ENCODE peak calls at places on chromosomes 6 and 20, in ten cellular contexts. One of them, this sample, is unnamed.

GRCh38 chr20:10447028-10447427 is 11.9 kb downstream of the SLX4IP start:
- DNase-seq in HEK293T: peak
- DNase-seq in HS-5: no peak
- DNase-seq in activated naive CD4-positive, alpha-beta T cell treated with anti-CD3 and anti-CD28 coated beads, Interleukin-2, amount 50 U/mL, for 16 hours: peak
- DNase-seq in WTC11: no peak
- DNase-seq in left ventricle myocardium inferior: no peak
- DNase-seq in stimulated activated naive CD8-positive, alpha-beta T cell treated with anti-CD3 and anti-CD28 coated beads, Interleukin-15, amount 100 ng/mL, for 72 hours: peak
- DNase-seq in mesenchymal stem cell: peak
- DNase-seq in ecto neural progenitor cell: no peak
- DNase-seq in H7: no peak
- DNase-seq in this sample: peak

GRCh38 chr20:50551288-50551687 is 41.1 kb downstream of the PTPN1 start:
- DNase-seq in HEK293T: no peak
- DNase-seq in HS-5: no peak
- DNase-seq in activated naive CD4-positive, alpha-beta T cell treated with anti-CD3 and anti-CD28 coated beads, Interleukin-2, amount 50 U/mL, for 16 hours: no peak
- DNase-seq in WTC11: no peak
- DNase-seq in left ventricle myocardium inferior: no peak
- DNase-seq in stimulated activated naive CD8-positive, alpha-beta T cell treated with anti-CD3 and anti-CD28 coated beads, Interleukin-15, amount 100 ng/mL, for 72 hours: peak
- DNase-seq in mesenchymal stem cell: no peak
- DNase-seq in ecto neural progenitor cell: no peak
- DNase-seq in H7: no peak
- DNase-seq in this sample: no peak

GRCh38 chr6:6588924-6589696 is 590 bp downstream of the LY86 start:
- DNase-seq in HEK293T: no peak
- DNase-seq in HS-5: no peak
- DNase-seq in activated naive CD4-positive, alpha-beta T cell treated with anti-CD3 and anti-CD28 coated beads, Interleukin-2, amount 50 U/mL, for 16 hours: no peak
- DNase-seq in WTC11: no peak
- DNase-seq in left ventricle myocardium inferior: no peak
- DNase-seq in stimulated activated naive CD8-positive, alpha-beta T cell treated with anti-CD3 and anti-CD28 coated beads, Interleukin-15, amount 100 ng/mL, for 72 hours: no peak
- DNase-seq in mesenchymal stem cell: no peak
- DNase-seq in ecto neural progenitor cell: no peak
- DNase-seq in H7: no peak
- DNase-seq in this sample: peak

GRCh38 chr6:3108746-3109414 is 9.6 kb upstream of the BPHL start:
- DNase-seq in HEK293T: no peak
- DNase-seq in HS-5: no peak
- DNase-seq in activated naive CD4-positive, alpha-beta T cell treated with anti-CD3 and anti-CD28 coated beads, Interleukin-2, amount 50 U/mL, for 16 hours: no peak
- DNase-seq in WTC11: no peak
- DNase-seq in left ventricle myocardium inferior: no peak
- DNase-seq in stimulated activated naive CD8-positive, alpha-beta T cell treated with anti-CD3 and anti-CD28 coated beads, Interleukin-15, amount 100 ng/mL, for 72 hours: no peak
- DNase-seq in mesenchymal stem cell: no peak
- DNase-seq in ecto neural progenitor cell: no peak
- DNase-seq in H7: no peak
- DNase-seq in this sample: no peak

GRCh38 chr6:8549381-8549780 is 114.0 kb upstream of the SLC35B3 start:
- DNase-seq in HEK293T: no peak
- DNase-seq in HS-5: no peak
- DNase-seq in activated naive CD4-positive, alpha-beta T cell treated with anti-CD3 and anti-CD28 coated beads, Interleukin-2, amount 50 U/mL, for 16 hours: no peak
- DNase-seq in WTC11: no peak
- DNase-seq in left ventricle myocardium inferior: no peak
- DNase-seq in stimulated activated naive CD8-positive, alpha-beta T cell treated with anti-CD3 and anti-CD28 coated beads, Interleukin-15, amount 100 ng/mL, for 72 hours: no peak
- DNase-seq in mesenchymal stem cell: no peak
- DNase-seq in ecto neural progenitor cell: no peak
- DNase-seq in H7: no peak
- DNase-seq in this sample: no peak

GRCh38 chr20:44911264-44911921 is 1.5 kb downstream of the PABPC1L start:
- DNase-seq in HEK293T: peak
- DNase-seq in HS-5: no peak
- DNase-seq in activated naive CD4-positive, alpha-beta T cell treated with anti-CD3 and anti-CD28 coated beads, Interleukin-2, amount 50 U/mL, for 16 hours: peak
- DNase-seq in WTC11: peak
- DNase-seq in left ventricle myocardium inferior: no peak
- DNase-seq in stimulated activated naive CD8-positive, alpha-beta T cell treated with anti-CD3 and anti-CD28 coated beads, Interleukin-15, amount 100 ng/mL, for 72 hours: peak
- DNase-seq in mesenchymal stem cell: peak
- DNase-seq in ecto neural progenitor cell: peak
- DNase-seq in H7: peak
- DNase-seq in this sample: peak

GRCh38 chr6:26363882-26364825 is 844 bp upstream of the BTN3A2 start:
- DNase-seq in HEK293T: no peak
- DNase-seq in HS-5: no peak
- DNase-seq in activated naive CD4-positive, alpha-beta T cell treated with anti-CD3 and anti-CD28 coated beads, Interleukin-2, amount 50 U/mL, for 16 hours: no peak
- DNase-seq in WTC11: no peak
- DNase-seq in left ventricle myocardium inferior: no peak
- DNase-seq in stimulated activated naive CD8-positive, alpha-beta T cell treated with anti-CD3 and anti-CD28 coated beads, Interleukin-15, amount 100 ng/mL, for 72 hours: no peak
- DNase-seq in mesenchymal stem cell: peak
- DNase-seq in ecto neural progenitor cell: no peak
- DNase-seq in H7: no peak
- DNase-seq in this sample: peak

GRCh38 chr6:28948782-28949486 is 25.1 kb upstream of the TRIM27 start:
- DNase-seq in HEK293T: no peak
- DNase-seq in HS-5: no peak
- DNase-seq in activated naive CD4-positive, alpha-beta T cell treated with anti-CD3 and anti-CD28 coated beads, Interleukin-2, amount 50 U/mL, for 16 hours: no peak
- DNase-seq in WTC11: no peak
- DNase-seq in left ventricle myocardium inferior: no peak
- DNase-seq in stimulated activated naive CD8-positive, alpha-beta T cell treated with anti-CD3 and anti-CD28 coated beads, Interleukin-15, amount 100 ng/mL, for 72 hours: no peak
- DNase-seq in mesenchymal stem cell: no peak
- DNase-seq in ecto neural progenitor cell: no peak
- DNase-seq in H7: no peak
- DNase-seq in this sample: no peak

GRCh38 chr6:1762203-1762602 is 152.5 kb downstream of the FOXC1 start:
- DNase-seq in HEK293T: no peak
- DNase-seq in HS-5: no peak
- DNase-seq in activated naive CD4-positive, alpha-beta T cell treated with anti-CD3 and anti-CD28 coated beads, Interleukin-2, amount 50 U/mL, for 16 hours: no peak
- DNase-seq in WTC11: no peak
- DNase-seq in left ventricle myocardium inferior: no peak
- DNase-seq in stimulated activated naive CD8-positive, alpha-beta T cell treated with anti-CD3 and anti-CD28 coated beads, Interleukin-15, amount 100 ng/mL, for 72 hours: no peak
- DNase-seq in mesenchymal stem cell: no peak
- DNase-seq in ecto neural progenitor cell: no peak
- DNase-seq in H7: no peak
- DNase-seq in this sample: no peak

GRCh38 chr6:85496856-85497255 is 47.0 kb downstream of the NT5E start:
- DNase-seq in HEK293T: no peak
- DNase-seq in HS-5: no peak
- DNase-seq in activated naive CD4-positive, alpha-beta T cell treated with anti-CD3 and anti-CD28 coated beads, Interleukin-2, amount 50 U/mL, for 16 hours: no peak
- DNase-seq in WTC11: no peak
- DNase-seq in left ventricle myocardium inferior: no peak
- DNase-seq in stimulated activated naive CD8-positive, alpha-beta T cell treated with anti-CD3 and anti-CD28 coated beads, Interleukin-15, amount 100 ng/mL, for 72 hours: no peak
- DNase-seq in mesenchymal stem cell: no peak
- DNase-seq in ecto neural progenitor cell: no peak
- DNase-seq in H7: no peak
- DNase-seq in this sample: peak

GRCh38 chr6:167937301-167937700 is 60.2 kb upstream of the KIF25 start:
- DNase-seq in HEK293T: no peak
- DNase-seq in HS-5: no peak
- DNase-seq in activated naive CD4-positive, alpha-beta T cell treated with anti-CD3 and anti-CD28 coated beads, Interleukin-2, amount 50 U/mL, for 16 hours: no peak
- DNase-seq in WTC11: no peak
- DNase-seq in left ventricle myocardium inferior: no peak
- DNase-seq in stimulated activated naive CD8-positive, alpha-beta T cell treated with anti-CD3 and anti-CD28 coated beads, Interleukin-15, amount 100 ng/mL, for 72 hours: no peak
- DNase-seq in mesenchymal stem cell: no peak
- DNase-seq in ecto neural progenitor cell: no peak
- DNase-seq in H7: no peak
- DNase-seq in this sample: no peak

GRCh38 chr6:166527849-166528248 is 58.6 kb downstream of the RAMACL start:
- DNase-seq in HEK293T: no peak
- DNase-seq in HS-5: no peak
- DNase-seq in activated naive CD4-positive, alpha-beta T cell treated with anti-CD3 and anti-CD28 coated beads, Interleukin-2, amount 50 U/mL, for 16 hours: no peak
- DNase-seq in WTC11: no peak
- DNase-seq in left ventricle myocardium inferior: no peak
- DNase-seq in stimulated activated naive CD8-positive, alpha-beta T cell treated with anti-CD3 and anti-CD28 coated beads, Interleukin-15, amount 100 ng/mL, for 72 hours: no peak
- DNase-seq in mesenchymal stem cell: no peak
- DNase-seq in ecto neural progenitor cell: no peak
- DNase-seq in H7: no peak
- DNase-seq in this sample: no peak

GRCh38 chr6:144296973-144297372 is 11.8 kb downstream of the UTRN start:
- DNase-seq in HEK293T: no peak
- DNase-seq in HS-5: no peak
- DNase-seq in activated naive CD4-positive, alpha-beta T cell treated with anti-CD3 and anti-CD28 coated beads, Interleukin-2, amount 50 U/mL, for 16 hours: no peak
- DNase-seq in WTC11: no peak
- DNase-seq in left ventricle myocardium inferior: no peak
- DNase-seq in stimulated activated naive CD8-positive, alpha-beta T cell treated with anti-CD3 and anti-CD28 coated beads, Interleukin-15, amount 100 ng/mL, for 72 hours: no peak
- DNase-seq in mesenchymal stem cell: no peak
- DNase-seq in ecto neural progenitor cell: no peak
- DNase-seq in H7: no peak
- DNase-seq in this sample: no peak

GRCh38 chr6:18753071-18753470 is 365.9 kb downstream of the RNF144B start:
- DNase-seq in HEK293T: no peak
- DNase-seq in HS-5: no peak
- DNase-seq in activated naive CD4-positive, alpha-beta T cell treated with anti-CD3 and anti-CD28 coated beads, Interleukin-2, amount 50 U/mL, for 16 hours: no peak
- DNase-seq in WTC11: no peak
- DNase-seq in left ventricle myocardium inferior: no peak
- DNase-seq in stimulated activated naive CD8-positive, alpha-beta T cell treated with anti-CD3 and anti-CD28 coated beads, Interleukin-15, amount 100 ng/mL, for 72 hours: no peak
- DNase-seq in mesenchymal stem cell: no peak
- DNase-seq in ecto neural progenitor cell: no peak
- DNase-seq in H7: no peak
- DNase-seq in this sample: no peak

GRCh38 chr20:24389686-24390085 is 79.7 kb upstream of the SYNDIG1 start:
- DNase-seq in HEK293T: no peak
- DNase-seq in HS-5: no peak
- DNase-seq in activated naive CD4-positive, alpha-beta T cell treated with anti-CD3 and anti-CD28 coated beads, Interleukin-2, amount 50 U/mL, for 16 hours: peak
- DNase-seq in WTC11: no peak
- DNase-seq in left ventricle myocardium inferior: no peak
- DNase-seq in stimulated activated naive CD8-positive, alpha-beta T cell treated with anti-CD3 and anti-CD28 coated beads, Interleukin-15, amount 100 ng/mL, for 72 hours: peak
- DNase-seq in mesenchymal stem cell: no peak
- DNase-seq in ecto neural progenitor cell: no peak
- DNase-seq in H7: no peak
- DNase-seq in this sample: peak

GRCh38 chr6:152124432-152125074 is 317.1 kb downstream of the ESR1 start:
- DNase-seq in HEK293T: peak
- DNase-seq in HS-5: peak
- DNase-seq in activated naive CD4-positive, alpha-beta T cell treated with anti-CD3 and anti-CD28 coated beads, Interleukin-2, amount 50 U/mL, for 16 hours: no peak
- DNase-seq in WTC11: no peak
- DNase-seq in left ventricle myocardium inferior: no peak
- DNase-seq in stimulated activated naive CD8-positive, alpha-beta T cell treated with anti-CD3 and anti-CD28 coated beads, Interleukin-15, amount 100 ng/mL, for 72 hours: no peak
- DNase-seq in mesenchymal stem cell: peak
- DNase-seq in ecto neural progenitor cell: no peak
- DNase-seq in H7: peak
- DNase-seq in this sample: no peak

GRCh38 chr6:18135171-18135570 is 12.7 kb upstream of the NHLRC1 start:
- DNase-seq in HEK293T: no peak
- DNase-seq in HS-5: no peak
- DNase-seq in activated naive CD4-positive, alpha-beta T cell treated with anti-CD3 and anti-CD28 coated beads, Interleukin-2, amount 50 U/mL, for 16 hours: no peak
- DNase-seq in WTC11: no peak
- DNase-seq in left ventricle myocardium inferior: no peak
- DNase-seq in stimulated activated naive CD8-positive, alpha-beta T cell treated with anti-CD3 and anti-CD28 coated beads, Interleukin-15, amount 100 ng/mL, for 72 hours: no peak
- DNase-seq in mesenchymal stem cell: no peak
- DNase-seq in ecto neural progenitor cell: no peak
- DNase-seq in H7: no peak
- DNase-seq in this sample: no peak

GRCh38 chr6:13397359-13398080 is 69.2 kb upstream of the TBC1D7 start:
- DNase-seq in HEK293T: no peak
- DNase-seq in HS-5: no peak
- DNase-seq in activated naive CD4-positive, alpha-beta T cell treated with anti-CD3 and anti-CD28 coated beads, Interleukin-2, amount 50 U/mL, for 16 hours: no peak
- DNase-seq in WTC11: no peak
- DNase-seq in left ventricle myocardium inferior: no peak
- DNase-seq in stimulated activated naive CD8-positive, alpha-beta T cell treated with anti-CD3 and anti-CD28 coated beads, Interleukin-15, amount 100 ng/mL, for 72 hours: no peak
- DNase-seq in mesenchymal stem cell: no peak
- DNase-seq in ecto neural progenitor cell: no peak
- DNase-seq in H7: no peak
- DNase-seq in this sample: no peak

GRCh38 chr6:37308084-37308817 is 45.5 kb upstream of the RNF8 start:
- DNase-seq in HEK293T: peak
- DNase-seq in HS-5: no peak
- DNase-seq in activated naive CD4-positive, alpha-beta T cell treated with anti-CD3 and anti-CD28 coated beads, Interleukin-2, amount 50 U/mL, for 16 hours: no peak
- DNase-seq in WTC11: no peak
- DNase-seq in left ventricle myocardium inferior: no peak
- DNase-seq in stimulated activated naive CD8-positive, alpha-beta T cell treated with anti-CD3 and anti-CD28 coated beads, Interleukin-15, amount 100 ng/mL, for 72 hours: no peak
- DNase-seq in mesenchymal stem cell: peak
- DNase-seq in ecto neural progenitor cell: no peak
- DNase-seq in H7: no peak
- DNase-seq in this sample: no peak

GRCh38 chr6:35469711-35470662 is 1.8 kb downstream of the RPL10A start:
- DNase-seq in HEK293T: no peak
- DNase-seq in HS-5: no peak
- DNase-seq in activated naive CD4-positive, alpha-beta T cell treated with anti-CD3 and anti-CD28 coated beads, Interleukin-2, amount 50 U/mL, for 16 hours: no peak
- DNase-seq in WTC11: no peak
- DNase-seq in left ventricle myocardium inferior: no peak
- DNase-seq in stimulated activated naive CD8-positive, alpha-beta T cell treated with anti-CD3 and anti-CD28 coated beads, Interleukin-15, amount 100 ng/mL, for 72 hours: no peak
- DNase-seq in mesenchymal stem cell: no peak
- DNase-seq in ecto neural progenitor cell: no peak
- DNase-seq in H7: no peak
- DNase-seq in this sample: no peak

GRCh38 chr20:15236812-15237211 is 899.4 kb upstream of the FLRT3 start:
- DNase-seq in HEK293T: peak
- DNase-seq in HS-5: peak
- DNase-seq in activated naive CD4-positive, alpha-beta T cell treated with anti-CD3 and anti-CD28 coated beads, Interleukin-2, amount 50 U/mL, for 16 hours: no peak
- DNase-seq in WTC11: peak
- DNase-seq in left ventricle myocardium inferior: no peak
- DNase-seq in stimulated activated naive CD8-positive, alpha-beta T cell treated with anti-CD3 and anti-CD28 coated beads, Interleukin-15, amount 100 ng/mL, for 72 hours: peak
- DNase-seq in mesenchymal stem cell: peak
- DNase-seq in ecto neural progenitor cell: peak
- DNase-seq in H7: peak
- DNase-seq in this sample: peak

GRCh38 chr6:110491644-110492317 is 15.4 kb upstream of the SLC22A16 start:
- DNase-seq in HEK293T: peak
- DNase-seq in HS-5: no peak
- DNase-seq in activated naive CD4-positive, alpha-beta T cell treated with anti-CD3 and anti-CD28 coated beads, Interleukin-2, amount 50 U/mL, for 16 hours: no peak
- DNase-seq in WTC11: no peak
- DNase-seq in left ventricle myocardium inferior: no peak
- DNase-seq in stimulated activated naive CD8-positive, alpha-beta T cell treated with anti-CD3 and anti-CD28 coated beads, Interleukin-15, amount 100 ng/mL, for 72 hours: no peak
- DNase-seq in mesenchymal stem cell: no peak
- DNase-seq in ecto neural progenitor cell: no peak
- DNase-seq in H7: no peak
- DNase-seq in this sample: no peak

GRCh38 chr6:167892835-167893234 is 66.1 kb downstream of the AFDN start:
- DNase-seq in HEK293T: no peak
- DNase-seq in HS-5: no peak
- DNase-seq in activated naive CD4-positive, alpha-beta T cell treated with anti-CD3 and anti-CD28 coated beads, Interleukin-2, amount 50 U/mL, for 16 hours: no peak
- DNase-seq in WTC11: peak
- DNase-seq in left ventricle myocardium inferior: no peak
- DNase-seq in stimulated activated naive CD8-positive, alpha-beta T cell treated with anti-CD3 and anti-CD28 coated beads, Interleukin-15, amount 100 ng/mL, for 72 hours: no peak
- DNase-seq in mesenchymal stem cell: no peak
- DNase-seq in ecto neural progenitor cell: no peak
- DNase-seq in H7: peak
- DNase-seq in this sample: no peak

GRCh38 chr6:32529697-32530429 is at the start of gene HLA-DRB5:
- DNase-seq in HEK293T: no peak
- DNase-seq in HS-5: no peak
- DNase-seq in activated naive CD4-positive, alpha-beta T cell treated with anti-CD3 and anti-CD28 coated beads, Interleukin-2, amount 50 U/mL, for 16 hours: no peak
- DNase-seq in WTC11: no peak
- DNase-seq in left ventricle myocardium inferior: peak
- DNase-seq in stimulated activated naive CD8-positive, alpha-beta T cell treated with anti-CD3 and anti-CD28 coated beads, Interleukin-15, amount 100 ng/mL, for 72 hours: no peak
- DNase-seq in mesenchymal stem cell: no peak
- DNase-seq in ecto neural progenitor cell: no peak
- DNase-seq in H7: no peak
- DNase-seq in this sample: peak

GRCh38 chr6:52013035-52013434 is 74.4 kb downstream of the PKHD1 start:
- DNase-seq in HEK293T: no peak
- DNase-seq in HS-5: no peak
- DNase-seq in activated naive CD4-positive, alpha-beta T cell treated with anti-CD3 and anti-CD28 coated beads, Interleukin-2, amount 50 U/mL, for 16 hours: no peak
- DNase-seq in WTC11: no peak
- DNase-seq in left ventricle myocardium inferior: no peak
- DNase-seq in stimulated activated naive CD8-positive, alpha-beta T cell treated with anti-CD3 and anti-CD28 coated beads, Interleukin-15, amount 100 ng/mL, for 72 hours: no peak
- DNase-seq in mesenchymal stem cell: no peak
- DNase-seq in ecto neural progenitor cell: no peak
- DNase-seq in H7: no peak
- DNase-seq in this sample: no peak

This sample was measured in activated CD8-positive, alpha-beta T cell treated with anti-CD3 and anti-CD28 coated beads for 36 hours.